ENCODE peak calls at places on chromosomes 12 and 14, in four cellular contexts. C is caudate nucleus, D is T-helper 2 cell, N is psoas muscle. A is an unnamed sample.

GRCh38 chr14:77495354-77495753 is 3.3 kb downstream of the ISM2 start:
- DNase-seq in D (no peak), C (no peak), N (no peak), A (no peak)

GRCh38 chr14:104968541-104969401 is 9.4 kb downstream of the AHNAK2 start:
- DNase-seq in D (no peak), N (peak), C (no peak), A (no peak)

GRCh38 chr12:30989754-30990153 is 63.2 kb downstream of the TSPAN11 start:
- DNase-seq in D (no peak), C (no peak), N (no peak), A (no peak)

GRCh38 chr14:64960762-64961276 is 11.3 kb downstream of the RAB15 start:
- DNase-seq in D (no peak), C (no peak), N (peak), A (no peak)

GRCh38 chr14:77376380-77376770 is 519 bp downstream of the TMED8 start:
- DNase-seq in C (no peak), N (peak), D (peak), A (no peak)

GRCh38 chr14:68939893-68940613 is 39.0 kb downstream of the ACTN1 start:
- DNase-seq in D (no peak), N (peak), C (no peak), A (peak)

GRCh38 chr12:7229741-7230140 is 40.3 kb downstream of the PEX5 start:
- DNase-seq in N (no peak), C (no peak), D (no peak), A (no peak)

GRCh38 chr12:3677609-3678008 is 75.3 kb downstream of the CRACR2A start:
- DNase-seq in N (no peak), D (no peak), C (no peak), A (no peak)

GRCh38 chr14:81246561-81247270 is 26.0 kb upstream of the GTF2A1 start:
- DNase-seq in C (no peak), D (no peak), N (no peak), A (no peak)

GRCh38 chr12:2795291-2796186 is 769 bp downstream of the FKBP4 start:
- DNase-seq in C (peak), D (peak), N (peak), A (peak)

GRCh38 chr14:104756477-104757237 is 3.7 kb downstream of the SIVA1 start:
- DNase-seq in D (no peak), N (no peak), C (no peak), A (no peak)

GRCh38 chr14:75515631-75515999 is 6.7 kb upstream of the BATF start:
- DNase-seq in N (no peak), C (no peak), D (no peak), A (no peak)

GRCh38 chr12:99529966-99530365 is 117.6 kb upstream of the GARIN6 start:
- DNase-seq in C (no peak), D (no peak), N (no peak), A (no peak)

GRCh38 chr14:94748667-94749347 is 21.1 kb downstream of the GSC start:
- DNase-seq in C (no peak), D (no peak), N (no peak), A (no peak)

GRCh38 chr12:2414810-2415567 is 362.2 kb downstream of the CACNA1C start:
- DNase-seq in D (no peak), N (peak), C (no peak), A (no peak)

GRCh38 chr12:4943067-4943937 is 33.6 kb downstream of the KCNA1 start:
- DNase-seq in C (no peak), D (no peak), N (no peak), A (no peak)

GRCh38 chr12:46360908-46361666 is 11.5 kb downstream of the SLC38A2 start:
- DNase-seq in D (no peak), C (no peak), N (no peak), A (no peak)

GRCh38 chr12:42495244-42495643 is 94.3 kb downstream of the PRICKLE1 start:
- DNase-seq in N (no peak), C (no peak), D (no peak), A (no peak)

GRCh38 chr12:48739618-48740269 is 23.2 kb upstream of the CCNT1 start:
- DNase-seq in D (no peak), N (no peak), C (no peak), A (no peak)

GRCh38 chr12:29589271-29589670 is 91.8 kb upstream of the OVCH1 start:
- DNase-seq in N (no peak), D (no peak), C (no peak), A (no peak)